ENCODE peak calls at places on chromosomes 3 and 15, in ten cellular contexts. One of them, this sample, is unnamed.

GRCh38 chr3:194003128-194004057 is 132.6 kb upstream of the HES1 start:
- DNase-seq in HS-5: peak; percentile 81
- DNase-seq in ELR: peak; percentile 89
- DNase-seq in HEK293T: peak; percentile 71
- DNase-seq in stimulated activated CD8-positive, alpha-beta memory T cell treated with anti-CD3 and anti-CD28 coated beads, Interleukin-7, amount 100 ng/mL, for 1 hour: no peak
- DNase-seq in frontal cortex: peak; percentile 77
- DNase-seq in DMS79 treated with DMSO at 0.1 percent for 48 hours: peak; percentile 91
- DNase-seq in activated B cell treated with CpG ODN at 0.5 μM for 24 hours: peak; percentile 70
- DNase-seq in MM.1S: peak; percentile 65
- DNase-seq in activated T-helper 1 cell treated with Interleukin-2 at 50 U/mL for 16 hours: no peak
- DNase-seq in this sample: peak; percentile 51

GRCh38 chr3:58164199-58164879 is 46.4 kb downstream of the DNASE1L3 start:
- DNase-seq in stimulated activated CD8-positive, alpha-beta memory T cell treated with anti-CD3 and anti-CD28 coated beads, Interleukin-7, amount 100 ng/mL, for 1 hour: no peak
- DNase-seq in MM.1S: no peak
- DNase-seq in HEK293T: no peak
- DNase-seq in DMS79 treated with DMSO at 0.1 percent for 48 hours: peak; percentile 36
- DNase-seq in HS-5: no peak
- DNase-seq in ELR: no peak
- DNase-seq in frontal cortex: no peak
- DNase-seq in activated T-helper 1 cell treated with Interleukin-2 at 50 U/mL for 16 hours: no peak
- DNase-seq in activated B cell treated with CpG ODN at 0.5 μM for 24 hours: no peak
- DNase-seq in this sample: no peak

GRCh38 chr15:74565381-74566085 is 24.5 kb downstream of the ARID3B start:
- DNase-seq in HS-5: no peak
- DNase-seq in activated B cell treated with CpG ODN at 0.5 μM for 24 hours: no peak
- DNase-seq in MM.1S: no peak
- DNase-seq in activated T-helper 1 cell treated with Interleukin-2 at 50 U/mL for 16 hours: no peak
- DNase-seq in ELR: no peak
- DNase-seq in frontal cortex: no peak
- DNase-seq in HEK293T: no peak
- DNase-seq in DMS79 treated with DMSO at 0.1 percent for 48 hours: no peak
- DNase-seq in stimulated activated CD8-positive, alpha-beta memory T cell treated with anti-CD3 and anti-CD28 coated beads, Interleukin-7, amount 100 ng/mL, for 1 hour: no peak
- DNase-seq in this sample: no peak

GRCh38 chr15:67784057-67784781 is 41.1 kb upstream of the SKOR1 start:
- DNase-seq in HS-5: no peak
- DNase-seq in activated T-helper 1 cell treated with Interleukin-2 at 50 U/mL for 16 hours: no peak
- DNase-seq in HEK293T: no peak
- DNase-seq in DMS79 treated with DMSO at 0.1 percent for 48 hours: no peak
- DNase-seq in frontal cortex: no peak
- DNase-seq in stimulated activated CD8-positive, alpha-beta memory T cell treated with anti-CD3 and anti-CD28 coated beads, Interleukin-7, amount 100 ng/mL, for 1 hour: no peak
- DNase-seq in MM.1S: peak; percentile 94
- DNase-seq in ELR: no peak
- DNase-seq in activated B cell treated with CpG ODN at 0.5 μM for 24 hours: peak; percentile 60
- DNase-seq in this sample: peak; percentile 90

GRCh38 chr3:791442-791841 is 301.4 kb upstream of the CNTN6 start:
- DNase-seq in activated B cell treated with CpG ODN at 0.5 μM for 24 hours: no peak
- DNase-seq in HEK293T: no peak
- DNase-seq in ELR: no peak
- DNase-seq in DMS79 treated with DMSO at 0.1 percent for 48 hours: no peak
- DNase-seq in frontal cortex: no peak
- DNase-seq in activated T-helper 1 cell treated with Interleukin-2 at 50 U/mL for 16 hours: no peak
- DNase-seq in stimulated activated CD8-positive, alpha-beta memory T cell treated with anti-CD3 and anti-CD28 coated beads, Interleukin-7, amount 100 ng/mL, for 1 hour: no peak
- DNase-seq in MM.1S: no peak
- DNase-seq in HS-5: no peak
- DNase-seq in this sample: no peak

GRCh38 chr3:4595709-4596108 is 102.6 kb downstream of the ITPR1 start:
- DNase-seq in HEK293T: peak; percentile 32
- DNase-seq in frontal cortex: no peak
- DNase-seq in activated B cell treated with CpG ODN at 0.5 μM for 24 hours: no peak
- DNase-seq in activated T-helper 1 cell treated with Interleukin-2 at 50 U/mL for 16 hours: no peak
- DNase-seq in HS-5: no peak
- DNase-seq in ELR: no peak
- DNase-seq in stimulated activated CD8-positive, alpha-beta memory T cell treated with anti-CD3 and anti-CD28 coated beads, Interleukin-7, amount 100 ng/mL, for 1 hour: no peak
- DNase-seq in MM.1S: no peak
- DNase-seq in DMS79 treated with DMSO at 0.1 percent for 48 hours: no peak
- DNase-seq in this sample: no peak

GRCh38 chr15:78461171-78461881 is 23.3 kb downstream of the IREB2 start:
- DNase-seq in HS-5: no peak
- DNase-seq in stimulated activated CD8-positive, alpha-beta memory T cell treated with anti-CD3 and anti-CD28 coated beads, Interleukin-7, amount 100 ng/mL, for 1 hour: no peak
- DNase-seq in MM.1S: no peak
- DNase-seq in DMS79 treated with DMSO at 0.1 percent for 48 hours: no peak
- DNase-seq in frontal cortex: no peak
- DNase-seq in activated T-helper 1 cell treated with Interleukin-2 at 50 U/mL for 16 hours: no peak
- DNase-seq in HEK293T: no peak
- DNase-seq in ELR: no peak
- DNase-seq in activated B cell treated with CpG ODN at 0.5 μM for 24 hours: no peak
- DNase-seq in this sample: no peak

GRCh38 chr3:53523346-53523745 is 28.9 kb downstream of the CACNA1D start:
- DNase-seq in activated B cell treated with CpG ODN at 0.5 μM for 24 hours: no peak
- DNase-seq in DMS79 treated with DMSO at 0.1 percent for 48 hours: no peak
- DNase-seq in stimulated activated CD8-positive, alpha-beta memory T cell treated with anti-CD3 and anti-CD28 coated beads, Interleukin-7, amount 100 ng/mL, for 1 hour: no peak
- DNase-seq in HS-5: no peak
- DNase-seq in MM.1S: no peak
- DNase-seq in frontal cortex: no peak
- DNase-seq in HEK293T: no peak
- DNase-seq in activated T-helper 1 cell treated with Interleukin-2 at 50 U/mL for 16 hours: no peak
- DNase-seq in ELR: no peak
- DNase-seq in this sample: no peak

GRCh38 chr15:41821831-41822230 is 6.1 kb upstream of the JMJD7 start:
- DNase-seq in MM.1S: no peak
- DNase-seq in stimulated activated CD8-positive, alpha-beta memory T cell treated with anti-CD3 and anti-CD28 coated beads, Interleukin-7, amount 100 ng/mL, for 1 hour: no peak
- DNase-seq in HS-5: no peak
- DNase-seq in frontal cortex: no peak
- DNase-seq in HEK293T: no peak
- DNase-seq in ELR: no peak
- DNase-seq in activated B cell treated with CpG ODN at 0.5 μM for 24 hours: no peak
- DNase-seq in DMS79 treated with DMSO at 0.1 percent for 48 hours: no peak
- DNase-seq in activated T-helper 1 cell treated with Interleukin-2 at 50 U/mL for 16 hours: no peak
- DNase-seq in this sample: no peak

GRCh38 chr3:192482391-192482790 is 244.9 kb downstream of the FGF12 start:
- DNase-seq in frontal cortex: no peak
- DNase-seq in MM.1S: no peak
- DNase-seq in DMS79 treated with DMSO at 0.1 percent for 48 hours: no peak
- DNase-seq in stimulated activated CD8-positive, alpha-beta memory T cell treated with anti-CD3 and anti-CD28 coated beads, Interleukin-7, amount 100 ng/mL, for 1 hour: no peak
- DNase-seq in ELR: no peak
- DNase-seq in activated T-helper 1 cell treated with Interleukin-2 at 50 U/mL for 16 hours: no peak
- DNase-seq in HEK293T: no peak
- DNase-seq in activated B cell treated with CpG ODN at 0.5 μM for 24 hours: no peak
- DNase-seq in HS-5: no peak
- DNase-seq in this sample: no peak

GRCh38 chr3:127739347-127740135 is 66.8 kb downstream of the ABTB1 start:
- DNase-seq in frontal cortex: no peak
- DNase-seq in DMS79 treated with DMSO at 0.1 percent for 48 hours: no peak
- DNase-seq in activated T-helper 1 cell treated with Interleukin-2 at 50 U/mL for 16 hours: no peak
- DNase-seq in HS-5: no peak
- DNase-seq in activated B cell treated with CpG ODN at 0.5 μM for 24 hours: no peak
- DNase-seq in HEK293T: no peak
- DNase-seq in MM.1S: no peak
- DNase-seq in ELR: no peak
- DNase-seq in stimulated activated CD8-positive, alpha-beta memory T cell treated with anti-CD3 and anti-CD28 coated beads, Interleukin-7, amount 100 ng/mL, for 1 hour: no peak
- DNase-seq in this sample: no peak

GRCh38 chr3:131883711-131884407 is 151.0 kb downstream of the CPNE4 start:
- DNase-seq in frontal cortex: no peak
- DNase-seq in HEK293T: no peak
- DNase-seq in activated T-helper 1 cell treated with Interleukin-2 at 50 U/mL for 16 hours: no peak
- DNase-seq in HS-5: no peak
- DNase-seq in activated B cell treated with CpG ODN at 0.5 μM for 24 hours: no peak
- DNase-seq in MM.1S: no peak
- DNase-seq in DMS79 treated with DMSO at 0.1 percent for 48 hours: no peak
- DNase-seq in ELR: peak; percentile 51
- DNase-seq in stimulated activated CD8-positive, alpha-beta memory T cell treated with anti-CD3 and anti-CD28 coated beads, Interleukin-7, amount 100 ng/mL, for 1 hour: no peak
- DNase-seq in this sample: no peak

GRCh38 chr3:186930639-186931486 is 537 bp downstream of the ST6GAL1 start:
- DNase-seq in activated T-helper 1 cell treated with Interleukin-2 at 50 U/mL for 16 hours: peak; percentile 61
- DNase-seq in activated B cell treated with CpG ODN at 0.5 μM for 24 hours: peak; percentile 65
- DNase-seq in HS-5: peak; percentile 22
- DNase-seq in DMS79 treated with DMSO at 0.1 percent for 48 hours: peak; percentile 55
- DNase-seq in HEK293T: peak; percentile 42
- DNase-seq in MM.1S: peak; percentile 97
- DNase-seq in stimulated activated CD8-positive, alpha-beta memory T cell treated with anti-CD3 and anti-CD28 coated beads, Interleukin-7, amount 100 ng/mL, for 1 hour: peak; percentile 34
- DNase-seq in ELR: peak; percentile 70
- DNase-seq in frontal cortex: no peak
- DNase-seq in this sample: peak; percentile 90

GRCh38 chr3:36483709-36484108 is 103.4 kb downstream of the STAC start:
- DNase-seq in activated T-helper 1 cell treated with Interleukin-2 at 50 U/mL for 16 hours: no peak
- DNase-seq in frontal cortex: no peak
- DNase-seq in stimulated activated CD8-positive, alpha-beta memory T cell treated with anti-CD3 and anti-CD28 coated beads, Interleukin-7, amount 100 ng/mL, for 1 hour: no peak
- DNase-seq in DMS79 treated with DMSO at 0.1 percent for 48 hours: no peak
- DNase-seq in HS-5: no peak
- DNase-seq in ELR: no peak
- DNase-seq in MM.1S: no peak
- DNase-seq in activated B cell treated with CpG ODN at 0.5 μM for 24 hours: no peak
- DNase-seq in HEK293T: no peak
- DNase-seq in this sample: no peak

GRCh38 chr15:60152386-60152785 is 148.3 kb downstream of the FOXB1 start:
- DNase-seq in ELR: no peak
- DNase-seq in activated T-helper 1 cell treated with Interleukin-2 at 50 U/mL for 16 hours: no peak
- DNase-seq in DMS79 treated with DMSO at 0.1 percent for 48 hours: no peak
- DNase-seq in activated B cell treated with CpG ODN at 0.5 μM for 24 hours: no peak
- DNase-seq in MM.1S: peak; percentile 15
- DNase-seq in stimulated activated CD8-positive, alpha-beta memory T cell treated with anti-CD3 and anti-CD28 coated beads, Interleukin-7, amount 100 ng/mL, for 1 hour: no peak
- DNase-seq in frontal cortex: no peak
- DNase-seq in HEK293T: no peak
- DNase-seq in HS-5: no peak
- DNase-seq in this sample: no peak

GRCh38 chr3:190306513-190307163 is 15.6 kb downstream of the CLDN1 start:
- DNase-seq in HS-5: no peak
- DNase-seq in DMS79 treated with DMSO at 0.1 percent for 48 hours: no peak
- DNase-seq in ELR: no peak
- DNase-seq in frontal cortex: no peak
- DNase-seq in HEK293T: no peak
- DNase-seq in stimulated activated CD8-positive, alpha-beta memory T cell treated with anti-CD3 and anti-CD28 coated beads, Interleukin-7, amount 100 ng/mL, for 1 hour: no peak
- DNase-seq in MM.1S: no peak
- DNase-seq in activated B cell treated with CpG ODN at 0.5 μM for 24 hours: no peak
- DNase-seq in activated T-helper 1 cell treated with Interleukin-2 at 50 U/mL for 16 hours: no peak
- DNase-seq in this sample: no peak

GRCh38 chr3:155553800-155554199 is 191.1 kb downstream of the PLCH1 start:
- DNase-seq in DMS79 treated with DMSO at 0.1 percent for 48 hours: no peak
- DNase-seq in HS-5: no peak
- DNase-seq in frontal cortex: no peak
- DNase-seq in MM.1S: no peak
- DNase-seq in activated B cell treated with CpG ODN at 0.5 μM for 24 hours: no peak
- DNase-seq in ELR: no peak
- DNase-seq in HEK293T: no peak
- DNase-seq in activated T-helper 1 cell treated with Interleukin-2 at 50 U/mL for 16 hours: no peak
- DNase-seq in stimulated activated CD8-positive, alpha-beta memory T cell treated with anti-CD3 and anti-CD28 coated beads, Interleukin-7, amount 100 ng/mL, for 1 hour: no peak
- DNase-seq in this sample: peak; percentile 19

GRCh38 chr15:83061680-83062079 is 5.4 kb downstream of the BTBD1 start:
- DNase-seq in ELR: no peak
- DNase-seq in HS-5: no peak
- DNase-seq in HEK293T: no peak
- DNase-seq in MM.1S: no peak
- DNase-seq in stimulated activated CD8-positive, alpha-beta memory T cell treated with anti-CD3 and anti-CD28 coated beads, Interleukin-7, amount 100 ng/mL, for 1 hour: no peak
- DNase-seq in activated T-helper 1 cell treated with Interleukin-2 at 50 U/mL for 16 hours: no peak
- DNase-seq in frontal cortex: no peak
- DNase-seq in DMS79 treated with DMSO at 0.1 percent for 48 hours: no peak
- DNase-seq in activated B cell treated with CpG ODN at 0.5 μM for 24 hours: no peak
- DNase-seq in this sample: no peak

GRCh38 chr3:13364602-13365271 is 55.4 kb downstream of the NUP210 start:
- DNase-seq in activated B cell treated with CpG ODN at 0.5 μM for 24 hours: no peak
- DNase-seq in MM.1S: no peak
- DNase-seq in activated T-helper 1 cell treated with Interleukin-2 at 50 U/mL for 16 hours: no peak
- DNase-seq in frontal cortex: no peak
- DNase-seq in stimulated activated CD8-positive, alpha-beta memory T cell treated with anti-CD3 and anti-CD28 coated beads, Interleukin-7, amount 100 ng/mL, for 1 hour: no peak
- DNase-seq in ELR: no peak
- DNase-seq in DMS79 treated with DMSO at 0.1 percent for 48 hours: no peak
- DNase-seq in HEK293T: no peak
- DNase-seq in HS-5: no peak
- DNase-seq in this sample: no peak

GRCh38 chr15:65323071-65323511 is 18.6 kb downstream of the RNU5B-1 start:
- DNase-seq in stimulated activated CD8-positive, alpha-beta memory T cell treated with anti-CD3 and anti-CD28 coated beads, Interleukin-7, amount 100 ng/mL, for 1 hour: no peak
- DNase-seq in HS-5: no peak
- DNase-seq in activated B cell treated with CpG ODN at 0.5 μM for 24 hours: no peak
- DNase-seq in frontal cortex: no peak
- DNase-seq in activated T-helper 1 cell treated with Interleukin-2 at 50 U/mL for 16 hours: no peak
- DNase-seq in HEK293T: no peak
- DNase-seq in DMS79 treated with DMSO at 0.1 percent for 48 hours: peak; percentile 56
- DNase-seq in MM.1S: no peak
- DNase-seq in ELR: no peak
- DNase-seq in this sample: no peak

GRCh38 chr3:61687206-61687605 is 125.8 kb downstream of the PTPRG start:
- DNase-seq in HS-5: no peak
- DNase-seq in frontal cortex: no peak
- DNase-seq in ELR: no peak
- DNase-seq in MM.1S: no peak
- DNase-seq in activated T-helper 1 cell treated with Interleukin-2 at 50 U/mL for 16 hours: no peak
- DNase-seq in activated B cell treated with CpG ODN at 0.5 μM for 24 hours: no peak
- DNase-seq in HEK293T: no peak
- DNase-seq in stimulated activated CD8-positive, alpha-beta memory T cell treated with anti-CD3 and anti-CD28 coated beads, Interleukin-7, amount 100 ng/mL, for 1 hour: no peak
- DNase-seq in DMS79 treated with DMSO at 0.1 percent for 48 hours: no peak
- DNase-seq in this sample: no peak

GRCh38 chr15:47505712-47506542 is 211.4 kb upstream of the SEMA6D start:
- DNase-seq in MM.1S: no peak
- DNase-seq in ELR: no peak
- DNase-seq in HS-5: no peak
- DNase-seq in DMS79 treated with DMSO at 0.1 percent for 48 hours: peak; percentile 39
- DNase-seq in frontal cortex: no peak
- DNase-seq in activated T-helper 1 cell treated with Interleukin-2 at 50 U/mL for 16 hours: no peak
- DNase-seq in stimulated activated CD8-positive, alpha-beta memory T cell treated with anti-CD3 and anti-CD28 coated beads, Interleukin-7, amount 100 ng/mL, for 1 hour: no peak
- DNase-seq in activated B cell treated with CpG ODN at 0.5 μM for 24 hours: no peak
- DNase-seq in HEK293T: no peak
- DNase-seq in this sample: no peak

GRCh38 chr3:112561085-112561692 is 573 bp downstream of the ATG3 start:
- DNase-seq in MM.1S: peak; percentile 72
- DNase-seq in activated T-helper 1 cell treated with Interleukin-2 at 50 U/mL for 16 hours: peak; percentile 37
- DNase-seq in stimulated activated CD8-positive, alpha-beta memory T cell treated with anti-CD3 and anti-CD28 coated beads, Interleukin-7, amount 100 ng/mL, for 1 hour: peak; percentile 20
- DNase-seq in DMS79 treated with DMSO at 0.1 percent for 48 hours: peak; percentile 54
- DNase-seq in HEK293T: peak; percentile 56
- DNase-seq in activated B cell treated with CpG ODN at 0.5 μM for 24 hours: no peak
- DNase-seq in frontal cortex: peak; percentile 19
- DNase-seq in HS-5: peak; percentile 63
- DNase-seq in ELR: peak; percentile 90
- DNase-seq in this sample: peak; percentile 83

GRCh38 chr15:66706225-66706732 is 4.2 kb downstream of the SMAD6 start:
- DNase-seq in ELR: no peak
- DNase-seq in HEK293T: no peak
- DNase-seq in stimulated activated CD8-positive, alpha-beta memory T cell treated with anti-CD3 and anti-CD28 coated beads, Interleukin-7, amount 100 ng/mL, for 1 hour: no peak
- DNase-seq in MM.1S: no peak
- DNase-seq in frontal cortex: no peak
- DNase-seq in HS-5: no peak
- DNase-seq in activated B cell treated with CpG ODN at 0.5 μM for 24 hours: no peak
- DNase-seq in DMS79 treated with DMSO at 0.1 percent for 48 hours: no peak
- DNase-seq in activated T-helper 1 cell treated with Interleukin-2 at 50 U/mL for 16 hours: no peak
- DNase-seq in this sample: no peak

GRCh38 chr15:52466134-52466701 is 62.5 kb downstream of the MYO5A start:
- DNase-seq in activated T-helper 1 cell treated with Interleukin-2 at 50 U/mL for 16 hours: peak; percentile 8
- DNase-seq in activated B cell treated with CpG ODN at 0.5 μM for 24 hours: peak; percentile 75
- DNase-seq in DMS79 treated with DMSO at 0.1 percent for 48 hours: no peak
- DNase-seq in ELR: no peak
- DNase-seq in frontal cortex: no peak
- DNase-seq in stimulated activated CD8-positive, alpha-beta memory T cell treated with anti-CD3 and anti-CD28 coated beads, Interleukin-7, amount 100 ng/mL, for 1 hour: no peak
- DNase-seq in HEK293T: no peak
- DNase-seq in MM.1S: peak; percentile 97
- DNase-seq in HS-5: no peak
- DNase-seq in this sample: peak; percentile 99

GRCh38 chr15:91922701-91923279 is 69.3 kb downstream of the SLCO3A1 start:
- DNase-seq in activated B cell treated with CpG ODN at 0.5 μM for 24 hours: no peak
- DNase-seq in MM.1S: no peak
- DNase-seq in HS-5: no peak
- DNase-seq in frontal cortex: no peak
- DNase-seq in activated T-helper 1 cell treated with Interleukin-2 at 50 U/mL for 16 hours: no peak
- DNase-seq in stimulated activated CD8-positive, alpha-beta memory T cell treated with anti-CD3 and anti-CD28 coated beads, Interleukin-7, amount 100 ng/mL, for 1 hour: no peak
- DNase-seq in ELR: no peak
- DNase-seq in HEK293T: no peak
- DNase-seq in DMS79 treated with DMSO at 0.1 percent for 48 hours: peak; percentile 24
- DNase-seq in this sample: no peak

GRCh38 chr3:28586325-28586724 is 237.7 kb upstream of the AZI2 start:
- DNase-seq in frontal cortex: no peak
- DNase-seq in stimulated activated CD8-positive, alpha-beta memory T cell treated with anti-CD3 and anti-CD28 coated beads, Interleukin-7, amount 100 ng/mL, for 1 hour: no peak
- DNase-seq in ELR: no peak
- DNase-seq in activated B cell treated with CpG ODN at 0.5 μM for 24 hours: no peak
- DNase-seq in MM.1S: no peak
- DNase-seq in activated T-helper 1 cell treated with Interleukin-2 at 50 U/mL for 16 hours: no peak
- DNase-seq in DMS79 treated with DMSO at 0.1 percent for 48 hours: no peak
- DNase-seq in HS-5: no peak
- DNase-seq in HEK293T: no peak
- DNase-seq in this sample: peak; percentile 30

GRCh38 chr3:147391726-147392082 is 14.6 kb downstream of the ZIC4 start:
- DNase-seq in HEK293T: no peak
- DNase-seq in HS-5: no peak
- DNase-seq in activated B cell treated with CpG ODN at 0.5 μM for 24 hours: no peak
- DNase-seq in ELR: no peak
- DNase-seq in frontal cortex: no peak
- DNase-seq in stimulated activated CD8-positive, alpha-beta memory T cell treated with anti-CD3 and anti-CD28 coated beads, Interleukin-7, amount 100 ng/mL, for 1 hour: no peak
- DNase-seq in activated T-helper 1 cell treated with Interleukin-2 at 50 U/mL for 16 hours: no peak
- DNase-seq in DMS79 treated with DMSO at 0.1 percent for 48 hours: no peak
- DNase-seq in MM.1S: no peak
- DNase-seq in this sample: no peak

This sample was measured in GM12865.